ENCODE peak calls at places on chromosomes 3 and 15, in four cellular contexts. X, E, Z and B are unnamed samples.

GRCh38 chr15:80788536-80788935 is 9.4 kb downstream of the CEMIP start:
- DNase-seq in E (no peak), X (no peak), Z (no peak), B (no peak)

GRCh38 chr3:46993986-46994385 is 14.5 kb downstream of the NBEAL2 start:
- DNase-seq in X (no peak), E (no peak), Z (no peak), B (no peak)

GRCh38 chr3:18234717-18235335 is 190.3 kb downstream of the SATB1 start:
- DNase-seq in E (no peak), X (no peak), Z (no peak), B (no peak)

GRCh38 chr3:65379223-65379622 is 659.5 kb downstream of the MAGI1 start:
- DNase-seq in X (no peak), Z (no peak), E (no peak), B (no peak)

GRCh38 chr15:62644874-62645755 is 397.4 kb upstream of the TPM1 start:
- DNase-seq in Z (peak; percentile 64), E (no peak), X (no peak), B (no peak)

GRCh38 chr3:194574639-194575483 is 58.4 kb downstream of the TMEM44 start:
- DNase-seq in E (no peak), Z (no peak), X (no peak), B (no peak)

GRCh38 chr3:50318615-50319014 is 3.9 kb downstream of the HYAL2 start:
- DNase-seq in Z (no peak), E (no peak), X (no peak), B (no peak)

GRCh38 chr15:90564109-90564508 is 34.4 kb downstream of the CRTC3 start:
- DNase-seq in X (peak; percentile 20), E (no peak), Z (no peak), B (no peak)

GRCh38 chr3:149534671-149535394 is 60.3 kb downstream of the TM4SF4 start:
- DNase-seq in Z (no peak), X (no peak), E (peak; percentile 86), B (no peak)

GRCh38 chr15:31060429-31061140 is 40.9 kb downstream of the TRPM1 start:
- DNase-seq in X (no peak), Z (no peak), E (no peak), B (no peak)

GRCh38 chr3:43794776-43795175 is 104.0 kb downstream of the ABHD5 start:
- DNase-seq in E (no peak), X (no peak), Z (no peak), B (no peak)

GRCh38 chr15:47514251-47514652 is 203.1 kb upstream of the SEMA6D start:
- DNase-seq in X (peak; percentile 64), Z (no peak), E (no peak), B (no peak)

GRCh38 chr3:194808709-194809108 is 123.0 kb downstream of the FAM43A start:
- DNase-seq in E (peak; percentile 56), Z (no peak), X (peak; percentile 23), B (no peak)

GRCh38 chr15:49847937-49848823 is 227.3 kb downstream of the DTWD1 start:
- DNase-seq in X (no peak), E (peak; percentile 91), Z (no peak), B (no peak)

GRCh38 chr3:50510325-50510724 is 6.9 kb upstream of the CACNA2D2 start:
- DNase-seq in Z (no peak), X (no peak), E (no peak), B (no peak)

GRCh38 chr3:24351779-24352469 is 142.7 kb downstream of the THRB start:
- DNase-seq in Z (no peak), X (peak; percentile 90), E (no peak), B (no peak)

GRCh38 chr3:46358466-46358865 is 4.6 kb downstream of the CCR2 start:
- DNase-seq in Z (no peak), X (no peak), E (no peak), B (no peak)

GRCh38 chr3:59772416-59773408 is 722.9 kb upstream of the CFAP20DC start:
- DNase-seq in X (no peak), Z (no peak), E (no peak), B (no peak)

GRCh38 chr3:43871627-43872245 is 181.0 kb downstream of the ABHD5 start:
- DNase-seq in Z (no peak), E (peak; percentile 22), X (no peak), B (no peak)

GRCh38 chr15:94592495-94592894 is 361.1 kb downstream of the MCTP2 start:
- DNase-seq in Z (no peak), X (no peak), E (no peak), B (no peak)

GRCh38 chr3:189629803-189630455 is 1.3 kb upstream of the TP63 start:
- DNase-seq in Z (no peak), X (no peak), E (peak; percentile 35), B (no peak)
- TF ChIP-seq JUN in Z (no peak), X (no peak), E (no peak), B (no peak)

DNA sequence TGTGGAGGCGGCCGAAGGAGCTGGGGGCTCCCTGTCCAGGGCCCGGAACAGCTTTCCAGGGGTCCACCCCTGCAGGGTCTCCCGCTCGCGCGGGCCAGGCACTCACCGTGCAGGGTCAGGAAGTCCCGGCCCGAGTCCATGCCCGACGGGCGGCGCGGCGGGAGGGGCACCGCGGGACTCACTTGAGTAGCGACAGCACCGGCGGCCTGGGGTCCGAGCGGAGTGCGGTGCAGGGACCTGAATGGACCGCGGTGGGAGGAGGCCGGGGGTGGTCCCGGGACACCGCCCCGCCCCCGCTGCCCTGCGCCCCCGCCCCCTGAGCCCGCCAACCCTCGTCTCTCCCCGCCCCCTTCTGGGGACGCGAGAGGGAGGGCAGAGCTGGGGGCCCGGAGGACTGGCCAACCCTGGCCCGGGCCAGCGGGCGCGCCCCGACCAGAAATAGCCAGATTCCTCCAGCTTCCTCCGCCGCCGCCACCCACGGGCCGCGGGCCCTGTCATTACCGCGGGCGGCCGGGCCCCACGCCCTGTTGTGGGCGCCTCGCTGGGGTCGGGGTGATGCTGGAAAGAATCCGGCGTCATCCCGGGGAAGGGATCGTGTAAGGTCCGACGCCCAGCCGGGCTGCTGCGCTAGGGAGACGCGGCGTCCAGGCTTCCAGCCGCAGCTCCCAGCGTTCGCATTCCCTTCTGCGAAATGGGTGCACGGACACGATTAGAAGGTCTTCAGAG is at the start of gene PLCD1:
- DNase-seq in E (peak; percentile 28), X (peak; percentile 43), Z (peak; percentile 33), B (peak; percentile 82)
- TF ChIP-seq JUN in E (no peak), X (no peak), Z (no peak), B (no peak)

DNA sequence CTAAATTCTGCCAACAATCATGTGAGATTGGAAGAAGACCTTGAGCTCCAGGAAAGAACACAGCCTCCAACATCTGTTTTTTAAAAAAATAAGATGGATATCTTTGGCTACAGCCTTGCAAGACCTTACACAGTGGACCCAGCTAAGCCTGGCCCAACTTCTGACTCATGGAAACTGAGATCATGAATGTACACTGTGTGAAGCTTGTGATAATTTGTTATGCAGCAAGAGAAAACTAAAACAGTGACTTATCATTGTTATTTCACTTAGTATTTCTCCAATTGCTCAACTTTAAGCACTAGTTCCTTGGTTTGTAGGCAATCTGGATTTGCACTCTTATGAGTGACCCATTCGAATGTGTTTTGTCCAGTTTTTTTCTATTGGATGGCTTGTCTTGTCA is 29.3 kb downstream of the SHQ1 start:
- DNase-seq in E (no peak), X (peak; percentile 42), Z (no peak), B (no peak)
- TF ChIP-seq JUN in E (no peak), X (no peak), Z (no peak), B (no peak)

DNA sequence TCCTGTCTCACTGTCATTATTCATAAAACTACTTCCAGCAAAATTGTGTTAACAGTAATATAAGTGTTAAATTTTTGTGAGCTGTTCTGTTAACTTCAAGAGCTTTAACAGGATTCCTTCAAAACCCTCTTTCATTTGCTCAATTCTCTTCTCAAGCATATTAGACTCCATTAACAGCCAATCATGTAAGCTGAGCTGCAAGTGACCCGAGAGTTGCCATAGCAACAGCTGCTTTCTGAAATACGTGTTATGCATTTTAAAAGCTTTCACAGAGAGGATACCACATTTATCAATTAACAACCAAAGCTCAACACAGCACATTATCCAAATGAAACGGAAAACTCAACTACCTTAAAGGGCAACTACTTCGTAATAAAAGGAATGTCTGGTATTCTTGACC is 92.9 kb downstream of the STAG1 start:
- DNase-seq in X (peak; percentile 27), E (peak; percentile 10), Z (no peak), B (no peak)
- TF ChIP-seq JUN in X (no peak), E (no peak), Z (no peak), B (no peak)

GRCh38 chr15:36908991-36909390 is 191.4 kb downstream of the MEIS2 start:
- DNase-seq in Z (no peak), E (no peak), X (no peak), B (no peak)

GRCh38 chr15:36903922-36904479 is 196.3 kb downstream of the MEIS2 start:
- DNase-seq in Z (no peak), E (no peak), X (no peak), B (no peak)

GRCh38 chr15:36907295-36907694 is 193.1 kb downstream of the MEIS2 start:
- DNase-seq in X (no peak), E (no peak), Z (no peak), B (no peak)

GRCh38 chr15:36903195-36903594 is 197.2 kb downstream of the MEIS2 start:
- DNase-seq in Z (no peak), E (no peak), X (no peak), B (no peak)

DNA sequence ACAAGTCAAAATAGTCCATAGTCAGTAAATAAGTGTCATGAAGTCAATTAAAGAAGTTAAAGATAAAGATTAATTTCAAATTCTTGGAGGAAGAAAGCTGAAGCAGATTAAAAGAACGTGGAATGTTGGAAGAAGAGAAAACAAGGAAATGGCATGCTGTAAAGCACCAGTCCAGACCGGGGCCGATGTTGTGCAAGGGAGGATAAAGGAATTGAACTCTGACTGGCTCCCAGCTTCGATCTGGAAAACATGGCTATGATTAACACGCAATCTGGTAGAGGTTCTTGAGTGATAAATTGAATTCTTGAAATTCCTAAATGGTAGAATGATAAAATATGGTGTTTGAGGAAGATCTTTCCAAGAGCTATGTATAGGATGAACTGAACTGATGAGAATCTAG is 194.4 kb downstream of the MEIS2 start:
- DNase-seq in E (no peak), Z (no peak), X (peak; percentile 60), B (no peak)
- TF ChIP-seq JUN in E (no peak), Z (no peak), X (no peak), B (no peak)